ENCODE peak calls at places on chromosomes 3 and 15, in six cellular contexts. T is HepG2, P is H1, C is HCT116, Z is K562, Q is GM12878. F is an unnamed sample. For H3K4me1, the result is how much of the 10 kb centered on the place peaks cover.

GRCh38 chr3:196320110-196320509 is 2.1 kb upstream of the DYNLT2B start:
- DNase-seq in T (no peak), P (no peak), C (no peak), Z (no peak), Q (no peak), F (no peak)

GRCh38 chr3:170244566-170244965 is 22.3 kb downstream of the PRKCI start:
- DNase-seq in T (no peak), P (no peak), C (no peak), Z (no peak), Q (no peak), F (no peak)

GRCh38 chr3:39601241-39601640 is 133.8 kb downstream of the MOBP start:
- DNase-seq in T (no peak), P (no peak), C (no peak), Z (no peak), Q (no peak), F (no peak)

GRCh38 chr15:71747128-71748083 is 62.9 kb upstream of the NR2E3 start:
- DNase-seq in T (peak), P (no peak), C (peak), Z (no peak), Q (no peak), F (peak)

GRCh38 chr15:29208352-29208751 is 61.3 kb downstream of the NSMCE3 start:
- DNase-seq in T (no peak), P (no peak), C (no peak), Z (no peak), Q (no peak), F (no peak)

GRCh38 chr3:149751551-149751950 is 738 bp downstream of the COMMD2 start:
- DNase-seq in T (no peak), P (no peak), C (no peak), Z (no peak), Q (no peak), F (no peak)

GRCh38 chr15:38895326-38896282 is 331.0 kb upstream of the RASGRP1 start:
- DNase-seq in T (no peak), P (no peak), C (no peak), Z (no peak), Q (no peak), F (no peak)

GRCh38 chr15:25088261-25088790 is 133.5 kb downstream of the SNRPN start:
- DNase-seq in T (no peak), P (no peak), C (no peak), Z (no peak), Q (no peak), F (no peak)

GRCh38 chr3:18137958-18138357 is 287.2 kb downstream of the SATB1 start:
- DNase-seq in T (no peak), P (no peak), C (no peak), Z (no peak), Q (no peak), F (no peak)

GRCh38 chr3:31106204-31106603 is 211.7 kb upstream of the GADL1 start:
- DNase-seq in T (peak), P (no peak), C (no peak), Z (no peak), Q (no peak), F (no peak)

GRCh38 chr15:90037510-90037860 is 36.4 kb downstream of the ZNF710 start:
- DNase-seq in T (peak), P (no peak), C (no peak), Z (no peak), Q (no peak), F (no peak)

GRCh38 chr3:194472290-194472920 is 14.4 kb downstream of the ATP13A3 start:
- DNase-seq in T (peak), P (no peak), C (peak), Z (peak), Q (no peak), F (peak)

GRCh38 chr3:182233957-182234356 is 522.2 kb downstream of the SOX2 start:
- DNase-seq in T (peak), P (no peak), C (no peak), Z (no peak), Q (no peak), F (no peak)

GRCh38 chr3:98350082-98350481 is 3.6 kb upstream of the OR5K4 start:
- DNase-seq in T (no peak), P (no peak), C (no peak), Z (no peak), Q (no peak), F (no peak)

GRCh38 chr3:9342696-9343095 is 20.2 kb upstream of the THUMPD3 start:
- DNase-seq in T (no peak), P (no peak), C (no peak), Z (no peak), Q (no peak), F (no peak)

GRCh38 chr15:41483115-41483514 is 10.6 kb upstream of the ITPKA start:
- DNase-seq in T (no peak), P (no peak), C (no peak), Z (no peak), Q (peak), F (no peak)

DNA sequence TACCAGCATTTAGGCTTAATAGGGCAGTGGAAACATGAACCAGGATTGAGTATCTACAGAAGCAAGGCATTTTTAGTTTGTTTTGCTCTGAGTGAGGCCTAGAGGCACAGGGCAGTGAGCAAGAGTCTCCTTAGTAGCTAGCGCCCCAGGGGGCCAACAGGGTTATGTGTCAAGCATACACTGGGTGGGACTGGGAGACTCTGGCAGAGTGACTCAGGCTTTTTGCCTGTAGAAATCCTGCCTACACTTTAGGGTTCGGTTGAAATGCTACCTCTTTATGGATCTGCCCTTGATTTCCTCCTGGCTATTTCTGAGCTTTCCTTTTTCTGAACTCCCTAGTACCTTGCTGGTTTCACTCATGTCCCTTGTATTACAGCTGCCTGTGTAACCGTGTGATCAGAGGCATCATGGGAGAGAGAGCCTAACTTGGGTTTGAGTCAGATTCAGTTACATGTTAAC is 72.2 kb downstream of the TOP2B start:
- DNase-seq in T (peak), P (no peak), C (peak), Z (peak), Q (no peak), F (no peak)
- TF ChIP-seq CTCF in T (peak), P (peak), C (peak), Z (peak), Q (no peak), F (no peak)

GRCh38 chr3:57006949-57007419 is 53.5 kb upstream of the SPATA12 start:
- DNase-seq in T (no peak), P (no peak), C (peak), Z (peak), Q (no peak), F (no peak)
- H3K4me1 ChIP-seq in T (under half), P (under half), C (under half), Z (under half), Q (under half), F (under half)

GRCh38 chr3:169244119-169244864 is 419.2 kb downstream of the MECOM start:
- DNase-seq in T (no peak), P (no peak), C (no peak), Z (no peak), Q (no peak), F (no peak)
- TF ChIP-seq SIN3A in T (no peak), P (no peak), C (no peak), Z (no peak), Q (no peak), F (no peak)

GRCh38 chr3:187843654-187844053 is 98.4 kb upstream of the BCL6 start:
- DNase-seq in T (no peak), P (no peak), C (no peak), Z (no peak), Q (no peak), F (no peak)
- TF ChIP-seq CTCF in T (no peak), P (no peak), C (no peak), Z (no peak), Q (no peak), F (no peak)